ENCODE peak calls at places on chromosomes 2 and 18, in four cellular contexts. T is aorta, B is psoas muscle, G is fibroblast of lung. Y is an unnamed sample. For H3K27me3, the result is how much of the 10 kb centered on the place peaks cover.

GRCh38 chr18:33577688-33578370 is at the start of gene ASXL3:
- DNase-seq in G (peak), B (peak), T (peak), Y (no peak)

GRCh38 chr2:138078153-138078552 is 113.9 kb downstream of the HNMT start:
- DNase-seq in G (no peak), B (no peak), T (peak), Y (no peak)

GRCh38 chr2:165113414-165113813 is 90.4 kb downstream of the SCN3A start:
- DNase-seq in B (no peak), G (peak), T (no peak), Y (no peak)

GRCh38 chr18:33804258-33804657 is 226.2 kb downstream of the ASXL3 start:
- DNase-seq in B (no peak), T (no peak), G (peak), Y (no peak)

GRCh38 chr2:43425659-43426058 is 170.2 kb downstream of the THADA start:
- DNase-seq in T (no peak), B (no peak), G (no peak), Y (no peak)

GRCh38 chr2:102662861-102663260 is 43.5 kb downstream of the SLC9A2 start:
- DNase-seq in G (no peak), T (no peak), B (no peak), Y (no peak)

GRCh38 chr18:72542993-72543361 is 1.2 kb downstream of the CBLN2 start:
- DNase-seq in T (no peak), B (no peak), G (no peak), Y (no peak)

GRCh38 chr2:52210161-52210560 is 1178.2 kb upstream of the NRXN1 start:
- DNase-seq in B (no peak), G (no peak), T (no peak), Y (no peak)

GRCh38 chr18:26839609-26840008 is 25.9 kb downstream of the AQP4 start:
- DNase-seq in T (no peak), G (no peak), B (no peak), Y (no peak)

GRCh38 chr18:26843760-26844159 is 21.7 kb downstream of the AQP4 start:
- DNase-seq in B (no peak), G (no peak), T (no peak), Y (no peak)

GRCh38 chr18:26840965-26841364 is 24.5 kb downstream of the AQP4 start:
- DNase-seq in B (no peak), G (no peak), T (no peak), Y (no peak)
- H3K27me3 ChIP-seq in B (under half), G (under half), T (under half), Y (under half)

DNA sequence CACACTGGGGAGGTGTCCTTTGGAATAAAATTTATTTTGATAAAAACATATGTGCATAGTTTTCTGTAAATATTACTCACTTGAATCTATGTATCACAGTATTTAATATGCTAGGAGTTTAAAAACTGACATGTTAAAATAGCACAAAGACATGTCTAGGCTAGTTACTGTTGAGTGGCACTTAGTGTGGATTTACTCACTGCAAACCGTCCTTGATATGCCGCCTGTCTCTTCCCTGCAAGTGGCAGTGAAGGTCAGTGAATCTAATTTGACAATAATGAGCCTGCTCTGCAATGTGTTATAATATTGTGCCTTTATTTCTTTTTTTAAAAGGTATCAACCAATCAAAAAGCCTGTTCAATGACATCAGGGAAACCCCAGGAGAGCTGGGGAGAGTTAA is 384.2 kb downstream of the ERBB4 start:
- DNase-seq in B (no peak), T (no peak), G (no peak), Y (no peak)
- H3K27me3 ChIP-seq in B (under half), T (under half), G (under half), Y (under half)

GRCh38 chr2:206445948-206446347 is 2.6 kb downstream of the ADAM23 start:
- DNase-seq in T (no peak), B (no peak), G (no peak), Y (no peak)
- H3K27me3 ChIP-seq in T (under half), B (under half), G (under half), Y (under half)

GRCh38 chr2:174343638-174344455 is 9.1 kb downstream of the SP9 start:
- DNase-seq in B (no peak), T (no peak), G (no peak), Y (no peak)
- H3K27me3 ChIP-seq in B (under half), T (under half), G (half or more), Y (half or more)

GRCh38 chr2:2158176-2158826 is 172.8 kb downstream of the MYT1L start:
- DNase-seq in G (no peak), B (no peak), T (no peak), Y (no peak)
- H3K27me3 ChIP-seq in G (under half), B (under half), T (under half), Y (under half)

DNA sequence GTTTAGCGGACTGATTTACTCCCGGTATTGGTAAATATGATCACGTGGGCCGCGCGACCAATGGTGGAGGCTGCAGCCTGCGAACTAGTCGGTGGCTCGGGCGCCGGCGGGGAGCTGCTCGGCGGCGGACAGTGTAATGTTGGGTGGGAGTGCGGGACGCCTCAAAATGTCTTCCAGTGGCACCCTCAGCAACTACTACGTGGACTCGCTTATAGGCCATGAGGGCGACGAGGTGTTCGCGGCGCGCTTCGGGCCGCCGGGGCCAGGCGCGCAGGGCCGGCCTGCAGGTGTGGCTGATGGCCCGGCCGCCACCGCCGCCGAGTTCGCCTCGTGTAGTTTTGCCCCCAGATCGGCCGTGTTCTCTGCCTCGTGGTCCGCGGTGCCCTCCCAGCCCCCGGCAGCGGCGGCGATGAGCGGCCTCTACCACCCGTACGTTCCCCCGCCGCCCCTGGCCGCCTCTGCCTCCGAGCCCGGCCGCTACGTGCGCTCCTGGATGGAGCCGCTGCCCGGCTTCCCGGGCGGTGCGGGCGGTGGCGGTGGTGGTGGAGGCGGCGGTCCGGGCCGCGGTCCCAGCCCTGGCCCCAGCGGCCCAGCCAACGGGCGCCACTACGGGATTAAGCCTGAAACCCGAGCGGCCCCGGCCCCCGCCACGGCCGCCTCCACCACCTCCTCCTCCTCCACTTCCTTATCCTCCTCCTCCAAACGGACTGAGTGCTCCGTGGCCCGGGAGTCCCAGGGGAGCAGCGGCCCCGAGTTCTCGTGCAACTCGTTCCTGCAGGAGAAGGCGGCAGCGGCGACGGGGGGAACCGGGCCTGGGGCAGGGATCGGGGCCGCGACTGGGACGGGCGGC is at the start of gene HOXD9:
- DNase-seq in G (no peak), T (no peak), B (peak), Y (no peak)
- H3K27me3 ChIP-seq in G (half or more), T (under half), B (under half), Y (half or more)

GRCh38 chr2:227163998-227164744 is at the start of the genes COL4A3 and COL4A4:
- DNase-seq in G (no peak), T (peak), B (peak), Y (no peak)
- H3K27me3 ChIP-seq in G (under half), T (under half), B (under half), Y (under half)

DNA sequence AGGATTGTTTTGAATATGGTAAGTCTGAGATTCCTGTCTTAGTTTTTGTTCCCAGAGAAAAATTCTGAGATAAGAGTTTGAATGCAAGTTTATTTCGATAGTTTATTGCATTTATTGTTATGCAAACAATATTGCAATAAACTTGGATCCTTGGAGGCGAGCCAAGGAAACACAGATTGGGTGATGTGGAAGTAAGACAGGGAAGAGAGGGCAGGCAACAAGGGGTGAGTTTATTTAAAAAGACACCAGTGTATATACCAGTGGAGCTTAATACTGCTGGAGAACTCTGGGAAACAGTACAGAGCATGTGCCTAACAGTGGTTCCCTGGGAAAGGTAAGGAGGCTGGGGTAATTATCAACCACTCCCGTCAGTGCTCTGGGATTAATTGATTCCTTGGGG is 87.5 kb upstream of the NEDD4L start:
- DNase-seq in T (no peak), G (no peak), B (no peak), Y (no peak)
- H3K27me3 ChIP-seq in T (under half), G (under half), B (under half), Y (under half)

DNA sequence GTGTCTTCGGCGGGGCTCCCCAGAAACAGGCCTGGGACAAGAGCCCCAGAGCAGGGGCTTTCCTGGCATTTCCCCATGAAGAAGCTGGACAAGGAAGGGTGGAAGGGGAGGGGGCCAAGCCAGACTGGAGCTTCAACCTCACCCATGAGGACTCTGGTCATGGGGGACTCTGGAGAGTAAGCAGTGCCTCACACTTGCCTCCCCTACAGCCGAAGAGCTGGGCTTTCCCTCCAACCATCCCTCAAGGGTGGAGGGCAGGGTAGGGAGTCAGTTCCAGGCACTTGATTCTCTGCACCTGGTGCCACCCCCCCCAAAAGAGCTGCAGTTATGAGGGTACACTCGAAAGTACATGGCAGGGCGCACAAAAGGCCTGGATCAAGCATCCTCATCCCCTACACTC is 246.6 kb downstream of the TFCP2L1 start:
- DNase-seq in G (no peak), T (no peak), B (no peak), Y (no peak)
- H3K27me3 ChIP-seq in G (under half), T (under half), B (under half), Y (under half)

GRCh38 chr2:65430515-65431416 is 1.6 kb downstream of the SPRED2 start:
- DNase-seq in G (peak), T (peak), B (peak), Y (peak)
- H3K27me3 ChIP-seq in G (under half), T (under half), B (under half), Y (under half)

Y was measured in CD4-positive, alpha-beta memory T cell.